ENCODE peak calls at places on chromosomes 5 and 9, in five cellular contexts. D is GM04504; U is neural crest cell; K is NCI-H1092 treated with DMSO at 0.1 percent for 48 hours; R is activated naive CD4-positive, alpha-beta T cell treated with anti-CD3 and anti-CD28 coated beads, Interleukin-2, amount 50 U/mL, for 16 hours. O is an unnamed sample.

GRCh38 chr5:8429778-8430758 is 561.1 kb downstream of the MTRR start:
- DNase-seq in D (no peak), U (no peak), K (no peak), R (no peak), O (no peak)

GRCh38 chr9:110059461-110059860 is 148.5 kb downstream of the C9orf152 start:
- DNase-seq in D (no peak), U (no peak), K (no peak), R (no peak), O (no peak)

GRCh38 chr9:4662989-4663792 is 1.1 kb downstream of the PLPP6 start:
- DNase-seq in D (no peak), U (no peak), K (no peak), R (no peak), O (no peak)

GRCh38 chr9:3708751-3709150 is 182.9 kb upstream of the RFX3 start:
- DNase-seq in D (no peak), U (no peak), K (peak), R (no peak), O (no peak)

GRCh38 chr5:180718810-180719453 is 20.9 kb downstream of the OR2Y1 start:
- DNase-seq in D (no peak), U (peak), K (peak), R (peak), O (no peak)

GRCh38 chr5:123035950-123036390 is 555 bp downstream of the PPIC start:
- DNase-seq in D (peak), U (peak), K (no peak), R (no peak), O (no peak)

GRCh38 chr5:125205604-125206221 is 459.3 kb upstream of the ZNF608 start:
- DNase-seq in D (no peak), U (no peak), K (no peak), R (no peak), O (no peak)

GRCh38 chr9:76414656-76415055 is 20.4 kb upstream of the RFK start:
- DNase-seq in D (no peak), U (no peak), K (no peak), R (no peak), O (no peak)

GRCh38 chr9:98427491-98427890 is 172.0 kb upstream of the TBC1D2 start:
- DNase-seq in D (no peak), U (no peak), K (no peak), R (no peak), O (no peak)

GRCh38 chr9:21001581-21001980 is 29.9 kb downstream of the HACD4 start:
- DNase-seq in D (no peak), U (no peak), K (no peak), R (no peak), O (no peak)

GRCh38 chr5:179256229-179257189 is 88.8 kb downstream of the ADAMTS2 start:
- DNase-seq in D (no peak), U (no peak), K (no peak), R (peak), O (no peak)

GRCh38 chr5:91049800-91050199 is 333.3 kb downstream of the ARRDC3 start:
- DNase-seq in D (no peak), U (no peak), K (no peak), R (no peak), O (no peak)

GRCh38 chr9:108727580-108728056 is 128.2 kb downstream of the ACTL7B start:
- DNase-seq in D (no peak), U (no peak), K (no peak), R (no peak), O (no peak)

GRCh38 chr5:80243567-80243966 is 12.3 kb downstream of the SERINC5 start:
- DNase-seq in D (no peak), U (no peak), K (no peak), R (no peak), O (no peak)

GRCh38 chr9:88379352-88379751 is 8.9 kb upstream of the SPIN1 start:
- DNase-seq in D (no peak), U (no peak), K (no peak), R (no peak), O (no peak)

GRCh38 chr9:124202447-124202971 is 55.2 kb upstream of the NEK6 start:
- DNase-seq in D (no peak), U (no peak), K (no peak), R (peak), O (no peak)

GRCh38 chr5:5418764-5419163 is 3.7 kb upstream of the ICE1 start:
- DNase-seq in D (no peak), U (no peak), K (no peak), R (no peak), O (no peak)

GRCh38 chr9:86892576-86892975 is 54.7 kb downstream of the GAS1 start:
- DNase-seq in D (no peak), U (no peak), K (no peak), R (no peak), O (no peak)

GRCh38 chr5:32342656-32343055 is 29.9 kb upstream of the MTMR12 start:
- DNase-seq in D (no peak), U (no peak), K (peak), R (no peak), O (no peak)

GRCh38 chr5:10499066-10499465 is 57.4 kb downstream of the ROPN1L start:
- DNase-seq in D (no peak), U (no peak), K (no peak), R (no peak), O (no peak)

GRCh38 chr5:163917741-163918140 is 412.3 kb downstream of the MAT2B start:
- DNase-seq in D (no peak), U (no peak), K (no peak), R (no peak), O (no peak)

GRCh38 chr5:79562351-79563246 is 48.7 kb upstream of the HOMER1 start:
- DNase-seq in D (no peak), U (no peak), K (no peak), R (no peak), O (no peak)

GRCh38 chr9:28005779-28006178 is 432.5 kb upstream of the C9orf72 start:
- DNase-seq in D (no peak), U (no peak), K (no peak), R (no peak), O (no peak)

GRCh38 chr5:115977988-115978387 is 15.7 kb downstream of the LVRN start:
- DNase-seq in D (peak), U (no peak), K (no peak), R (no peak), O (no peak)

GRCh38 chr5:125928663-125929062 is 494.5 kb upstream of the GRAMD2B start:
- DNase-seq in D (no peak), U (no peak), K (no peak), R (no peak), O (no peak)

GRCh38 chr5:61263561-61264272 is 68.3 kb upstream of the ZSWIM6 start:
- DNase-seq in D (no peak), U (no peak), K (no peak), R (no peak), O (no peak)

GRCh38 chr5:64796301-64796700 is 27.6 kb downstream of the CWC27 start:
- DNase-seq in D (no peak), U (no peak), K (no peak), R (no peak), O (no peak)

GRCh38 chr5:157253547-157253946 is 12.4 kb upstream of the CYFIP2 start:
- DNase-seq in D (peak), U (peak), K (no peak), R (no peak), O (no peak)

GRCh38 chr9:70438341-70438924 is 24.0 kb upstream of the KLF9 start:
- DNase-seq in D (no peak), U (no peak), K (no peak), R (no peak), O (no peak)

GRCh38 chr9:111131219-111131618 is 92.9 kb upstream of the LPAR1 start:
- DNase-seq in D (no peak), U (no peak), K (no peak), R (no peak), O (no peak)

GRCh38 chr9:133060417-133060841 is 1.4 kb upstream of the CEL start:
- DNase-seq in D (no peak), U (no peak), K (no peak), R (no peak), O (no peak)

GRCh38 chr5:141716009-141716408 is 34.0 kb upstream of the ARAP3 start:
- DNase-seq in D (no peak), U (no peak), K (no peak), R (no peak), O (no peak)